ENCODE peak calls at places on chromosomes 13 and 19, in six cellular contexts. S is fibroblast of the aortic adventitia, A is body of pancreas, Q is NB4, D is ascending aorta, Y is SK-N-SH. Z is an unnamed sample.

GRCh38 chr13:89455741-89456140 is 1784.6 kb downstream of the SLITRK5 start:
- DNase-seq in D (no peak), S (no peak), Y (no peak), A (no peak), Q (no peak), Z (peak)

GRCh38 chr13:72970301-72970880 is 88.4 kb upstream of the KLF5 start:
- DNase-seq in D (no peak), Q (no peak), A (no peak), S (no peak), Y (no peak), Z (peak)

GRCh38 chr13:108656742-108657141 is 27.3 kb downstream of the MYO16 start:
- DNase-seq in A (no peak), S (no peak), Q (no peak), Y (no peak), D (no peak), Z (no peak)

GRCh38 chr13:112729408-112729807 is 39.6 kb downstream of the ATP11A start:
- DNase-seq in S (no peak), Y (no peak), D (no peak), Q (no peak), A (no peak), Z (no peak)

GRCh38 chr19:46962030-46962570 is 57.5 kb upstream of the NPAS1 start:
- DNase-seq in Y (no peak), Q (no peak), S (no peak), D (no peak), A (no peak), Z (no peak)

GRCh38 chr19:46559203-46559602 is 41.9 kb upstream of the CALM3 start:
- DNase-seq in Y (no peak), A (no peak), S (no peak), D (no peak), Q (no peak), Z (no peak)

GRCh38 chr13:112690242-112690943 is 555 bp downstream of the ATP11A start:
- DNase-seq in D (peak), Q (peak), A (peak), S (peak), Y (peak), Z (no peak)

GRCh38 chr13:112728375-112729126 is 38.7 kb downstream of the ATP11A start:
- DNase-seq in S (no peak), Q (no peak), A (no peak), D (no peak), Y (no peak), Z (no peak)

GRCh38 chr13:93217701-93218100 is 8.9 kb upstream of the GPC6 start:
- DNase-seq in Y (no peak), A (no peak), S (peak), Q (no peak), D (no peak), Z (no peak)

GRCh38 chr13:98775844-98776598 is 23.5 kb upstream of the SLC15A1 start:
- DNase-seq in S (no peak), Y (no peak), A (no peak), D (no peak), Q (no peak), Z (peak)

GRCh38 chr13:41608779-41609178 is 151.4 kb downstream of the RGCC start:
- DNase-seq in S (no peak), Q (no peak), D (no peak), Y (peak), A (no peak), Z (peak)

GRCh38 chr13:99273128-99273527 is 14.9 kb upstream of the GPR18 start:
- DNase-seq in A (no peak), S (no peak), Q (no peak), D (no peak), Y (no peak), Z (no peak)

GRCh38 chr13:94362411-94362909 is 117.0 kb downstream of the DCT start:
- DNase-seq in A (peak), D (peak), Y (peak), Q (peak), S (peak), Z (peak)

GRCh38 chr19:38003427-38004099 is 96.6 kb downstream of the SIPA1L3 start:
- DNase-seq in D (peak), A (peak), Y (peak), Q (peak), S (peak), Z (no peak)

GRCh38 chr13:106533101-106533939 is 2.1 kb downstream of the EFNB2 start:
- DNase-seq in Q (peak), D (peak), S (peak), A (peak), Y (peak), Z (peak)

GRCh38 chr13:106105153-106105552 is 430.3 kb downstream of the EFNB2 start:
- DNase-seq in Q (no peak), Y (no peak), D (no peak), A (no peak), S (no peak), Z (no peak)

GRCh38 chr13:101654916-101655315 is 202.4 kb downstream of the ITGBL1 start:
- DNase-seq in A (no peak), Q (no peak), S (peak), Y (no peak), D (no peak), Z (peak)

GRCh38 chr13:95559100-95559499 is 6.6 kb downstream of the CLDN10 start:
- DNase-seq in Q (no peak), Y (no peak), A (no peak), D (no peak), S (no peak), Z (no peak)

GRCh38 chr19:40705362-40705651 is 11.4 kb downstream of the COQ8B start:
- DNase-seq in S (peak), A (peak), Y (no peak), D (no peak), Q (no peak), Z (no peak)

GRCh38 chr19:57800696-57801095 is 14.0 kb downstream of the ZNF552 start:
- DNase-seq in A (no peak), Y (no peak), Q (no peak), S (no peak), D (no peak), Z (no peak)

GRCh38 chr19:29526730-29527499 is 1.1 kb downstream of the VSTM2B start:
- DNase-seq in Y (peak), D (no peak), A (no peak), Q (peak), S (no peak), Z (no peak)

GRCh38 chr13:23921451-23921888 is 24.2 kb upstream of the C1QTNF9B start:
- DNase-seq in S (peak), Y (peak), D (no peak), A (no peak), Q (peak), Z (peak)

GRCh38 chr19:29492761-29493160 is 33.0 kb upstream of the VSTM2B start:
- DNase-seq in A (no peak), Y (no peak), Q (no peak), D (no peak), S (no peak), Z (no peak)

GRCh38 chr13:84446972-84447700 is 564.9 kb upstream of the SLITRK1 start:
- DNase-seq in Y (no peak), A (peak), D (no peak), Q (no peak), S (no peak), Z (no peak)

GRCh38 chr19:18708452-18709231 is 25.2 kb downstream of the CRTC1 start:
- DNase-seq in Y (peak), Q (no peak), D (no peak), S (no peak), A (no peak), Z (no peak)

GRCh38 chr19:17058236-17058635 is 17.0 kb downstream of the HAUS8 start:
- DNase-seq in Q (no peak), S (peak), D (no peak), A (no peak), Y (no peak), Z (no peak)

GRCh38 chr13:111347438-111347837 is 27.0 kb downstream of the TEX29 start:
- DNase-seq in S (no peak), D (no peak), Q (no peak), A (no peak), Y (no peak), Z (no peak)

GRCh38 chr19:29092712-29093552 is 120.0 kb downstream of the UQCRFS1 start:
- DNase-seq in Q (no peak), D (no peak), S (peak), A (no peak), Y (no peak), Z (peak)

GRCh38 chr13:90447735-90448103 is 899.8 kb upstream of the MIR17HG start:
- DNase-seq in Q (no peak), S (peak), D (no peak), Y (no peak), A (no peak), Z (no peak)

GRCh38 chr13:51629711-51630575 is 45.7 kb downstream of the WDFY2 start:
- DNase-seq in S (no peak), Y (no peak), D (no peak), A (no peak), Q (no peak), Z (no peak)

GRCh38 chr19:53881482-53882390 is at the start of gene PRKCG:
- DNase-seq in Y (peak), S (no peak), Q (peak), D (no peak), A (peak), Z (peak)

GRCh38 chr19:44925114-44925891 is 10.9 kb downstream of the APOC1 start:
- DNase-seq in Y (no peak), Q (peak), S (peak), D (peak), A (peak), Z (no peak)

GRCh38 chr13:40452741-40453665 is 213.4 kb downstream of the FOXO1 start:
- DNase-seq in D (no peak), Y (no peak), A (peak), S (peak), Q (peak), Z (peak)

GRCh38 chr13:24997367-24997967 is 98.5 kb upstream of the PABPC3 start:
- DNase-seq in D (no peak), Y (peak), A (no peak), Q (peak), S (peak), Z (peak)

GRCh38 chr13:49986471-49986870 is 10.4 kb upstream of the TRIM13 start:
- DNase-seq in Y (no peak), A (no peak), D (no peak), Q (no peak), S (no peak), Z (no peak)
- H3K4me3 ChIP-seq in Y (no peak), A (no peak), D (no peak), Q (no peak), S (no peak), Z (no peak)

GRCh38 chr19:49889038-49889686 is 7.5 kb downstream of the IL4I1 start:
- DNase-seq in Y (no peak), D (no peak), S (no peak), Q (no peak), A (no peak), Z (no peak)
- H3K4me3 ChIP-seq in Y (no peak), D (no peak), S (no peak), Q (no peak), A (no peak), Z (no peak)

GRCh38 chr19:2290441-2291184 is 8.6 kb upstream of the PEAK3 start:
- DNase-seq in A (peak), S (no peak), Q (peak), Y (no peak), D (no peak), Z (peak)
- H3K4me3 ChIP-seq in A (peak), S (no peak), Q (peak), Y (no peak), D (peak), Z (peak)

DNA sequence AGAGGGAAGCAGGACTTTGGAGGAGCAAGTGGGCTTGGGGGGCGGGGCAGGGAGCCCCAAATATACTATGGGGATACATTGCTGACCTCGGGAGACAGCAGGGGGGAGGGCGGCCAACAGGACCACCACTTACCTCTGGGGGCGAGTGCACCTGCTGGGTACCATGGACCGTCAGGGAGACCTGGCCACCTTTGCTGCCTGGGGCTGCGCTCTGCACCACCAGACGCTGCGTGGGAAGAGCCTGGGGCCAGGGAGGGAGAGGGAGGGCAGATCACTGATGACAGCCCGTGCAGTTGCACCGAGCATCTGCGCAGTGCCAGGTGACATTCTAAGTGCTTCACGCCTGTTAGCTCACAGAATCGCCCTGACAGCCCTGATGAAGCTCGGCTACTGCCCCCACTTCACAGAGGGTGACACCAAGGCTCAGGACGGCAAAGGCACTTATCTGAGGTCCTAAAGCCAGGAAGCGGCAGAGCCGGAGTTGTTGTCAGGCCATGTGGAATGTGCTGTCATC is 24.1 kb downstream of the RFX1 start:
- DNase-seq in D (no peak), Y (no peak), Q (no peak), A (peak), S (no peak), Z (no peak)
- H3K4me3 ChIP-seq in D (no peak), Y (no peak), Q (no peak), A (no peak), S (no peak), Z (no peak)

GRCh38 chr19:2723345-2723715 is 2.2 kb upstream of the DIRAS1 start:
- DNase-seq in Q (no peak), A (no peak), D (no peak), S (no peak), Y (no peak), Z (no peak)
- H3K4me3 ChIP-seq in Q (no peak), A (no peak), D (peak), S (no peak), Y (no peak), Z (no peak)

GRCh38 chr19:9856609-9857008 is 21.5 kb downstream of the PIN1 start:
- DNase-seq in D (no peak), A (no peak), Q (no peak), S (no peak), Y (no peak), Z (no peak)
- H3K4me3 ChIP-seq in D (no peak), A (no peak), Q (no peak), S (no peak), Y (no peak), Z (no peak)

DNA sequence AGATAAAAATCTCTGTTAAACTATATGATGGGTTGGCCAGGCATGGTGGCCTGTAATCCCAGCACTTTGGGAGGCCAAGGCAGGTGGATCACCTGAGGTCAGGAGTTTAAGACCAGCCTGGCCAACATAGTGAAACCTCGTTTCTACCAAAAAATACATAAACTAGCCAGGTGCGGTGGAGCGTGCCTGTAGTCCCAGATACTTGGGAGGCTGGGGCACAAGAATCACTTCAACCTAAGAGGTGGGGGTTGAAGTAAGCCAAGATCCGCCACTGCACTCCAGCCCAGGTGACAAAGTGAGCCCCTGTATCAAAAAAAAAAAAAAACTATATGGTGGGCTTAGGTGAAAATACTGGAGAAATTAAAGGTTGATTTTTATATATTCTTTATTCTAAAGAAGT is 11.3 kb downstream of the TBC1D4 start:
- DNase-seq in S (no peak), D (no peak), A (no peak), Q (no peak), Y (no peak), Z (no peak)
- H3K4me3 ChIP-seq in S (no peak), D (no peak), A (no peak), Q (no peak), Y (no peak), Z (no peak)

GRCh38 chr13:27708325-27708724 is 84.0 kb upstream of the GSX1 start:
- DNase-seq in D (no peak), Y (no peak), Q (no peak), A (no peak), S (no peak), Z (no peak)
- H3K4me3 ChIP-seq in D (no peak), Y (no peak), Q (no peak), A (no peak), S (no peak), Z (no peak)

GRCh38 chr19:55382522-55383054 is 1.5 kb downstream of the TMEM238 start:
- DNase-seq in Y (no peak), S (no peak), Q (no peak), A (no peak), D (no peak), Z (no peak)

GRCh38 chr19:55382013-55382412 is 2.1 kb downstream of the TMEM238 start:
- DNase-seq in D (no peak), S (no peak), Q (no peak), A (no peak), Y (no peak), Z (no peak)

GRCh38 chr19:55383789-55384575 is at the start of gene TMEM238:
- DNase-seq in D (peak), A (peak), S (peak), Q (peak), Y (peak), Z (peak)

GRCh38 chr19:55384576-55385235 is 614 bp upstream of the TMEM238 start:
- DNase-seq in Q (peak), A (no peak), Y (peak), S (no peak), D (no peak), Z (no peak)

GRCh38 chr19:55383279-55383788 is 758 bp downstream of the TMEM238 start:
- DNase-seq in A (no peak), Y (no peak), Q (no peak), S (no peak), D (no peak), Z (no peak)
- H3K4me3 ChIP-seq in A (no peak), Y (peak), Q (peak), S (peak), D (peak), Z (peak)

GRCh38 chr19:7669641-7670040 is 792 bp downstream of the RETN start:
- DNase-seq in A (no peak), S (no peak), D (no peak), Q (peak), Y (no peak), Z (no peak)
- H3K4me3 ChIP-seq in A (no peak), S (no peak), D (no peak), Q (peak), Y (no peak), Z (no peak)